ENCODE peak calls at places on chromosomes 11 and 22, in ten cellular contexts. T, O, E, B, R, N, V, K, C and X are unnamed samples.

GRCh38 chr11:1863352-1864215 is 10.7 kb downstream of the LSP1 start:
- DNase-seq in R (no peak), T (peak), O (no peak), E (peak), V (peak), N (peak), B (peak), K (peak), C (no peak), X (peak)

GRCh38 chr11:71489311-71490043 is 36.5 kb downstream of the NADSYN1 start:
- DNase-seq in T (no peak), C (no peak), R (peak), V (no peak), E (peak), K (no peak), O (no peak), N (peak), B (peak), X (peak)

GRCh38 chr22:19448739-19449421 is 1.4 kb upstream of the C22orf39 start:
- DNase-seq in C (no peak), V (no peak), O (no peak), R (peak), T (no peak), K (no peak), N (no peak), E (no peak), B (no peak), X (no peak)

GRCh38 chr11:31442086-31442485 is 67.3 kb downstream of the IMMP1L start:
- DNase-seq in E (no peak), V (no peak), R (no peak), B (no peak), C (no peak), K (no peak), O (no peak), N (no peak), T (no peak), X (no peak)

GRCh38 chr11:44814881-44815592 is 88.3 kb downstream of the TSPAN18 start:
- DNase-seq in R (no peak), T (no peak), B (no peak), C (no peak), E (no peak), V (no peak), K (no peak), N (peak), O (no peak), X (no peak)

GRCh38 chr11:66856496-66857233 is at the start of gene LRFN4:
- DNase-seq in V (no peak), E (peak), O (peak), K (no peak), R (peak), T (peak), B (no peak), N (peak), C (no peak), X (no peak)

GRCh38 chr22:28479912-28480311 is 199.7 kb downstream of the TTC28 start:
- DNase-seq in R (no peak), V (no peak), E (no peak), N (no peak), K (no peak), T (no peak), B (no peak), O (no peak), C (no peak), X (no peak)

GRCh38 chr11:84824624-84825023 is 802.5 kb downstream of the DLG2 start:
- DNase-seq in V (no peak), B (no peak), N (no peak), K (no peak), R (no peak), C (no peak), O (no peak), E (no peak), T (no peak), X (no peak)

GRCh38 chr11:134196756-134197155 is 27.0 kb downstream of the NCAPD3 start:
- DNase-seq in R (no peak), O (no peak), N (no peak), V (no peak), C (no peak), T (no peak), K (no peak), E (no peak), B (no peak), X (no peak)

GRCh38 chr11:117823294-117823940 is 1.1 kb downstream of the FXYD2 start:
- DNase-seq in E (peak), B (no peak), K (peak), O (no peak), R (peak), V (peak), T (peak), C (no peak), N (no peak), X (peak)
- TF ChIP-seq CTCF in E (no peak), B (peak), K (no peak), O (peak), R (no peak), V (no peak), T (peak), C (no peak), N (no peak), X (peak)

DNA sequence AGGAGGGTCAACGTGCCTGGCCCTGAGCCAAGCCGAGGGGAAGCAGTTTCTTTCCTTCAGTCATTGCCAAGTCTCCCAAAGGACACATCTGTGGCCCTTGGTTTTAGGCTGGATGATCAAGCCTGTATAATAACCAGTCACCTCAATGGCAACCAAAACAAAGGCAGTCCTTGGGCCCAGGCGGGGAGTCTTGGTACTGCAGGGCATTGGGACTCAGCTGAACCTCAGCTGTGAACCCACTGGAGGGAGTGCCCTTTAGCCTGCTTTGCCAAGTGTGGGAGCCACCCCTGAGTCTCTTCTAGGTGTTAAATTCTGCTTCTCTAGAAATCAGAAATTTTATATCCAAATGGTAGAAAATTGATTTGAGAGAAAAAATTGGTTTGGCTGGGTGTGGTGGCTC is 36.9 kb downstream of the CPT1A start:
- DNase-seq in E (no peak), R (no peak), T (no peak), N (no peak), V (no peak), O (no peak), C (no peak), K (no peak), B (no peak), X (no peak)
- TF ChIP-seq CTCF in E (no peak), R (no peak), T (no peak), N (no peak), V (no peak), O (no peak), C (no peak), K (no peak), B (no peak), X (no peak)

DNA sequence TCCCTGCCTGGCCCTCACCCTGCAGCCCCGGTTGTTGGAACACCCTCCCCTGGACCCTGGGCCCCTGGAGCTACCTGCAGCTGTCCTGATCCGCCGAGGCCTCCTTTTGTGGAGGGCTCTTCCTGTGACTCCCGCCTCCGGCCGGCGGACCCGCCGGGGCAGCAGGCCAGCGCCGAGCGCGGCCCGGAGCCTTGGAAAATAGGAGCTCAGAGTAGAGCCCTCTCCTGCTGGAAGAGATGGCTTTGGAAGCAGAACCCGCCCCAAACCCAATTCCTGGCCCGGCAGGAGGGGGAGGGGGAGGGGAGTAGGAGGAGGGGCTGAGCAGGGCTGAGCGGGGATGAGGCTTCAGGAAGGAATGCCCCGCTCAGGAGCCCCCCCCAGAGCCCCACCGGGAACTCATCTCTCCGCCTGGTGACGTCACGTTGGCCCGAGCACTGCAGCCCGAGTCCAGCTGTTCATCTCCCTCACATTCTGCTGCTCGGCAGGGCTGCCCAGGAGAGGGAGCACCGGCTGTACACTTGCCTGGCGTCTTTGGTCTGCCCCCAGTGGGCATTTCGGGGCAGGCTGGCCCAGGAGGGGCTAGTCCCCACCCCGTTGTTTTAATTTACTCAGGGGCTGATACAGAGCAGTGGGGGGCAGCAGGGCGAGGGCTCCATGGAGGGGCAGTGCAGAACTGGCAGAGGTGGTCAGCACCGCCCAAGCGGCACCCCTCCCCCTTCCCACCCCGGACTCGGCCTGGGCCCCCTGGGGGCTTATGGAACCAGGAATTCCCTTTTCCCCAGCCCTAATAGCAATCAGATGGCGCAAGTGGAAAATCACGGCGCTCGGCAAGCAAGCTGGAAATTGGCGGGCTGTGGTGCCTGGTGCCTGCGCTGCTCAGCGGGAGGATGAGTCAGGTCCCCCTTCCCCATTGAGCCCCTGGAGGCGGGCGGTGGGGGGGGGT is at the start of gene MRGPRF:
- DNase-seq in R (no peak), N (peak), C (no peak), E (peak), V (peak), O (no peak), B (peak), T (peak), K (peak), X (no peak)
- TF ChIP-seq CTCF in R (no peak), N (peak), C (no peak), E (no peak), V (no peak), O (no peak), B (peak), T (peak), K (peak), X (peak)

DNA sequence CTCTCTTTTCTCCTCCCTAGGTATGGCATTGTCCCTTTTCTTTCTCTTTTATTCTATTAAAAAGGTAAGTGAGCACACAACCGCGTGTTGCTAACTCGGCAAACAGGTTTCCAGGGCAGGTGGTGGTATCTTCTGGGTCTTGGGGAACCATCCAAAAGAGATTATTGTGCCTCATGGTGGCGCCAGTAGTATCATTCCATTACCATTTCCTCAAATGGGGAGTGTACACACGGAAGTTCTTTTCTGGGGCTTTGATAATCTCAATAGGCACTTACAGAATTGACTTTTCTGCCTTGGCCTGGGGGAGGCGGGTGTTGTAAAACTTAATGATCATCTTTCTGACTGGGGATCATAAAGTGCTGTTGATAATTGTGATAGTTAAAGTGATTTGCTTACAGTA is 234.1 kb downstream of the KIRREL3 start:
- DNase-seq in E (peak), R (no peak), O (no peak), K (no peak), B (no peak), T (no peak), N (no peak), V (no peak), C (no peak), X (no peak)
- TF ChIP-seq CTCF in E (no peak), R (no peak), O (no peak), K (no peak), B (no peak), T (no peak), N (no peak), V (no peak), C (peak), X (no peak)

GRCh38 chr11:111063711-111064110 is 181.8 kb upstream of the POU2AF2 start:
- DNase-seq in C (no peak), N (peak), E (no peak), B (no peak), T (no peak), O (no peak), K (no peak), R (no peak), V (no peak), X (no peak)

GRCh38 chr11:111067994-111068393 is 177.5 kb upstream of the POU2AF2 start:
- DNase-seq in C (no peak), B (no peak), V (no peak), O (no peak), E (no peak), N (no peak), K (no peak), T (no peak), R (no peak), X (no peak)

GRCh38 chr11:111064118-111064517 is 181.4 kb upstream of the POU2AF2 start:
- DNase-seq in N (peak), E (no peak), K (peak), V (no peak), R (no peak), C (no peak), B (no peak), O (no peak), T (no peak), X (no peak)

GRCh38 chr11:111066861-111067260 is 178.7 kb upstream of the POU2AF2 start:
- DNase-seq in C (no peak), N (peak), V (no peak), K (no peak), T (no peak), E (no peak), B (no peak), R (no peak), O (no peak), X (no peak)

GRCh38 chr11:111069076-111069475 is 176.4 kb upstream of the POU2AF2 start:
- DNase-seq in B (peak), T (no peak), O (no peak), R (no peak), N (peak), K (no peak), E (peak), V (no peak), C (no peak), X (peak)
- TF ChIP-seq CTCF in B (peak), T (no peak), O (no peak), R (no peak), N (peak), K (no peak), E (no peak), V (no peak), C (no peak), X (no peak)

DNA sequence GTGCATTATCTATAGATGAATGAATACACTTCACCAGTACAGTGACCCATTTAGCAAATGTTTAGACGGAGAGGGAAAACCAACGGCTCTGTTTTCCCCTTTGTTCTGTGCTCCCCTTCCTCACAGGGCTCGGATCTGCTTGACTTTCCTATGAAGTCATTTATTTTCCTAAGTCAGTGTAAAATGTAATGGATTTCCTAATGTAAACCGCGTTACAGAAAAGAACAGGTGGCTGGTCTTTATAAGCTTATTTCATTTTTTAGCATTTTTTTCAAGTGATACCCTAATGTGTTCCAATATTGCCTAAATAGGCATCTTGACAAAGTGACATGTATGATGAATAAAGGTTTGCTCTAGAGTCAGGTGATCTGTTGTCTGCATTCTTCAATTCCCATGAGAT is 207.5 kb downstream of the PGR start:
- DNase-seq in K (no peak), R (no peak), T (no peak), N (no peak), E (no peak), O (no peak), C (no peak), V (no peak), B (no peak), X (no peak)
- TF ChIP-seq CTCF in K (no peak), R (no peak), T (no peak), N (no peak), E (no peak), O (no peak), C (no peak), V (no peak), B (no peak), X (no peak)